ENCODE peak calls at places on chromosomes 11 and 22, in four cellular contexts. T is neural progenitor cell, D is MM.1S, K is GM23338. F is an unnamed sample. For H3F3A, the result is how much of the 10 kb centered on the place peaks cover.

GRCh38 chr11:98835336-98835735 is 185.4 kb upstream of the CNTN5 start:
- DNase-seq in D (no peak), T (no peak), K (no peak), F (no peak)

GRCh38 chr11:34224434-34224966 is 119.1 kb downstream of the NAT10 start:
- DNase-seq in D (no peak), T (no peak), K (no peak), F (no peak)

GRCh38 chr11:120969993-120970392 is 53.9 kb upstream of the TBCEL start:
- DNase-seq in T (no peak), K (no peak), D (no peak), F (peak)

GRCh38 chr11:130828741-130829140 is 87.5 kb downstream of the SNX19 start:
- DNase-seq in T (no peak), D (no peak), K (no peak), F (no peak)

GRCh38 chr11:117907276-117908110 is 21.7 kb downstream of the TMPRSS13 start:
- DNase-seq in D (peak), K (peak), T (peak), F (peak)

GRCh38 chr11:97332271-97332670 is 942.5 kb downstream of the JRKL start:
- DNase-seq in D (no peak), T (peak), K (no peak), F (no peak)

GRCh38 chr11:93532285-93532789 is 10.9 kb downstream of the SMCO4 start:
- DNase-seq in T (no peak), K (no peak), D (no peak), F (peak)

GRCh38 chr11:93089474-93090102 is 108.2 kb downstream of the SLC36A4 start:
- DNase-seq in K (peak), D (peak), T (peak), F (peak)

GRCh38 chr11:71309611-71310010 is 57.2 kb upstream of the SHANK2 start:
- DNase-seq in D (no peak), K (no peak), T (no peak), F (no peak)

GRCh38 chr22:17576475-17576874 is 13.2 kb downstream of the SLC25A18 start:
- DNase-seq in K (peak), T (no peak), D (no peak), F (peak)

GRCh38 chr11:78168539-78169477 is 19.6 kb downstream of the KCTD21 start:
- DNase-seq in D (no peak), T (no peak), K (no peak), F (peak)

GRCh38 chr11:46188017-46188416 is 66.8 kb upstream of the PHF21A start:
- DNase-seq in T (no peak), D (no peak), K (no peak), F (no peak)

GRCh38 chr11:72519220-72519881 is 85.0 kb upstream of the CLPB start:
- DNase-seq in D (no peak), K (no peak), T (no peak), F (peak)

GRCh38 chr11:121253951-121254350 is 38.6 kb upstream of the SC5D start:
- DNase-seq in D (no peak), T (no peak), K (no peak), F (no peak)

GRCh38 chr11:67054851-67055523 is 1.7 kb upstream of the RHOD start:
- DNase-seq in D (peak), K (no peak), T (no peak), F (peak)

GRCh38 chr11:77636738-77637344 is 753 bp downstream of the CLNS1A start:
- DNase-seq in T (peak), K (peak), D (no peak), F (peak)

DNA sequence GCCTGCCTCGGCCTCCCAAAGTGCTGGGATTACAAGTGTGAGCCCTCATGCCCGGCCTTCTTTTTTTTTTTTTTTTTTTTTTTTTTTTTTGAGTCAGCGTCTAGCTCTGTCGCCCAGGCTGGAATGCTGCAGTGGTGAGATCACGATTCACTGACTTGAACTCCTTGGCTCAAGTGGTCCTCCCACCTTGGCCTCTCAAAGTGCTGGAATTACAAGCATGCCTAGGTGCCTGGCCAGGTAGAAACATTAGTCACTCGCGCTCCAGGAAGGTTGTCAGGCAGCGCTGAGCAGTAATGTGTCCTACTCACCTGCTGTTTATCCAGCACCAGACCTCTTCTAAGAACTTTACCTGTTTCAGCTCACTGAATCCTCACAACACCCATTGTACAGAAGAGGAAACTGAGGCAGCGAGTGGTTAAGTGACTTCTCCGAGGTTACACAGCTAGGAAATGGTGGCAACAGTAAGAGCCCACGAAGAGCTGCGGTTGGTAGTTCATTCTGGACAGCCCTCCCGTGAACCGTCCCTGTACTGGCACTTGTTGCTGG is 496 bp upstream of the CST6 start:
- DNase-seq in K (peak), T (no peak), D (no peak), F (peak)
- H3F3A ChIP-seq in K (under half), T (under half), D (under half), F (under half)

GRCh38 chr11:1481861-1482441 is 4.6 kb downstream of the MOB2 start:
- DNase-seq in K (no peak), D (no peak), T (no peak), F (no peak)
- TF ChIP-seq EZH2phosphoT487 in K (no peak), D (no peak), T (no peak), F (no peak)

GRCh38 chr11:69997352-69997751 is 80.8 kb upstream of the ANO1 start:
- DNase-seq in D (no peak), T (no peak), K (no peak), F (no peak)
- H3F3A ChIP-seq in D (under half), T (under half), K (under half), F (under half)

GRCh38 chr11:110710520-110711381 is 1.5 kb downstream of the ARHGAP20 start:
- DNase-seq in T (peak), K (peak), D (no peak), F (peak)
- TF ChIP-seq EZH2phosphoT487 in T (peak), K (no peak), D (no peak), F (no peak)

DNA sequence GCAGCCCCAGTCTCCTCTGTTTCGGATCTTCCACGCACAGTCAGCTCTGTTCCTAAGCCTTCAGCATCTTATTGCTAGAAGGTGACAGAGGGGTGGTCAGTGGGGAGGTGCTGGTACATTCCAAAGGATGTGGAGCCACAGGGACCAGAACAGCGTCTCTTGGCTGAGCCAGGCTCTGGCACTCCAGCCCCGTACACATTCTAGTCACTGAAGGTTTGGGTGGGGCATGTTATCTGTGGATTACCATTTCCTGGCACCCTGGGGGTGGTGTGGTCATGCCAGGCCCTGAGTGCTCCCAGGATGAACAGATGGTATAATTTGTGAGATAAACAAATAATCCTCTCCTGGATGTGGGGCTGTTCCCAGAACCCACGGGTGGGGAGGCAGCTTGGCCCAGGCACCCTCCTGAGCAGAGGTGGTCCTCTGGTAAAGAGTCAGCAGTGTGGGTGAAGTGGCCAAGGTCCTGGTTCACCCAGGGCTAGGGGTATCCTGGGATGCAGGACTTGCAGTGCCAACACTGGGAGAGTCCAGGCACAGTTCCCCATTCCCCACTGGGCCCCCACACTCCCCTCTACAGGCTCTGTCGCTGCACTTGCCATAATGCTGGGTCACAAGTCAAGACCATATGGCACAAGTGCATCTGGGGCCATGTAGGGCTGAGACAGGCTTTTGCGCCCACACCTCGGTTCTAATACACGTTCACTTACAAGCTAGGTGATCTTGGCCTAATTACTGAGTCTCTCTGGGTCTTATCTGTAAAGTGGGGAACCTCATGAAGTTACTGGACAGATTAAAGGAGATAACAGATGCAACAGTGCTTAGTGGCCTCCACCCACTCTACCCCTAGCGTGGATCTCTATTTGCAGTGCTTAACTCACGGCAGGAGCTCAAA is 33.0 kb downstream of the DKK3 start:
- DNase-seq in D (no peak), K (no peak), T (no peak), F (no peak)
- H3F3A ChIP-seq in D (under half), K (under half), T (under half), F (under half)

DNA sequence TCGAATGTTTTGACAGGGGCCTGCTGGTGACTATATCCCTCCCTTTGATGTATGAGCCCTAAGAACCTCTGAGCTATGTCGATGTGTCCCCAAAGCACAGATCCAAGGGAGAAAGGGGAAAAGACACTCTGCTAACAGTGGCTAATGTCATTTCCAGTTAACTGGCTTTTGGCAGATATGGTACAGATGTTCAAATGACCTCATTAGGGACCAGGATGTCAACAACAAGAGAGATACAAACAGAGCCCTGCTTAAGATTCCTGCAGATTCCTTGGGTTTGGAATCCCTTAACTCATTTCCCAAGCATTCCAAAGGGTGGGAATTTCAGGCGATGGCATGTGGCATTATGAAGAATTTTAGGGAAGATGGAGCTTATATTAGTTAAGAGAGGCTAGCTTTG is 517.3 kb downstream of the SOX6 start:
- DNase-seq in K (no peak), T (no peak), D (no peak), F (no peak)
- TF ChIP-seq EZH2phosphoT487 in K (no peak), T (no peak), D (no peak), F (no peak)

DNA sequence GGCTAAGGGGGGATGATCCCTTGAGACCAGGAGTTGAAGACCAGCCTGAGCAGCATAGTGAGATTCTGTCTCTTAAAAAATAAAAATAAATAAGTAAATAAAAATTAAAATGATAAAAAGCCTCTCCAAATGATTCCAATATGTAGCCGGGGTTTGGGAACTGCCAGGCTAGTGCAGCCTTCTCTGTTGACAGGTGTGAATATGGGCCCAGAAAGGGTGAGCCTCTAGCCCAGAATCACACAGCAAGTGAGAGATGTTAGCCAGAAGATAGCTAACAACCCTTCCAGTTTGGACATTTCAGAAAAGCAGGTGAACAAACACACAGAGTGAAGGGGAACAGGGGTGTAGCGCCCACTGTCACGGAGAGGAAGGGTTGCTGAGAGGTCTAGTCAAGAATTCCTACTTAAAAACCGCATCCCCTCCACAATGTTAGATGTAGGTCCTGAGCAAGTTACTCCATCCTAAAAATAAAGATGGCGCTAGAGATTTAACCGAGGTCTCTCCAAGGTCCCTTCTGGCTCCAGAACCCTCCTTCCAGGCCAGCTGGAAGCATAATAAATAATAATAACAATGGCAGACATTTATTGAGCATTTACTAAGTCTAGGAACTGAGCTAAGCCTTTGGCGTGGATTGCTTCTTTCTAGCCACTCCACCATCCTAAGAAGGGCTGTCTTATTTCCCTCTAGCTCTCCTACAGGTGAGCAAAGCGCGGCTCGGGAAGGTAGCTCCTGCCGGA is 51.6 kb downstream of the CYTH4 start:
- DNase-seq in K (no peak), T (no peak), D (no peak), F (no peak)
- H3F3A ChIP-seq in K (under half), T (under half), D (under half), F (under half)

DNA sequence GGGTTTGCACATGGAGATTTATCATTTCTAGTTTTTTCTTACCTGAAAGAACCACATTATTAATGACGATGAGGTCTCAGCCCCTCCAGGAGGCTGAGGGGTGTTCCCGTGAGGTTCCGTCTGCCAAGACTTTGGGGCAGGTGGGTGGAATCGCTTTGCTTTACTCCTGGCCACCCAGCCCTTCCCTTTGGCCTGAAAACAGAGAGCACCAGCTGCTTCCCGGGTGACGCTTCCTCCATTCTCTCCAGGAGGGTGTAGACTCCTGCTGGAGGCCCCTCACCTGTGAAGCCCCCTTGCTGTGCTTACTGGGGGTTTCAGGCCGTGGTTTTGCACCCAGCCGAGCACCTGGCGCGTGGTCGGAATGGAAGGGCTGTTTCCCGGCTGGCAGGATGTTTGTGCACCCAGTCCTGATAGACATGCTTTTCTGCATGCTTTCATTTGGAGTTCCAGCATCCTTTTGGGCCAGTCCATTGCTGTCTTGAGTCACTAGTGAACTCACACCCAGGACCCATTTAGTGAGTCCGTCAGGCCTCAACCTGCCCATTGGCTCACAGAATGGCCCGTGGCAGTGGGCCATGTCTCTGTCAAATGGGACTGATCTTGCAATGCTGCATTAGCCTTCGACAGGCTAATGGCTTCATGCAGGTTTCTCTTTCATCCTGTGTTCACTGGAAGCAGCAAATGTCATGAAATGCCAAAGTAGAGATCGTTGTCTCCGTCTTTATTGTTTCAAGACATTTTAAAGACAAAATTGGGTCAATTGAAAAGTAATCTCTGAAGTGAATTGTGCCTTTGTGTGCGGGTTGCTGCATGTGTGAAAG is 360.8 kb downstream of the TBC1D22A start:
- DNase-seq in T (no peak), D (no peak), K (no peak), F (no peak)
- TF ChIP-seq EZH2phosphoT487 in T (no peak), D (no peak), K (no peak), F (no peak)

GRCh38 chr11:94796863-94797262 is 28.7 kb downstream of the AMOTL1 start:
- DNase-seq in D (no peak), T (no peak), K (no peak), F (peak)
- H3F3A ChIP-seq in D (under half), T (under half), K (under half), F (under half)

GRCh38 chr11:63682045-63682915 is 980 bp downstream of the RTN3 start:
- DNase-seq in K (peak), T (peak), D (no peak), F (peak)
- TF ChIP-seq EZH2phosphoT487 in K (no peak), T (no peak), D (no peak), F (no peak)

F was measured in GM23248.